ENCODE peak calls at places on chromosomes 7 and 10, in nine cellular contexts. One of them, this sample, is unnamed. For H3K4me1, the result is how much of the 10 kb centered on the place peaks cover.

GRCh38 chr10:77036993-77037734 is 600.4 kb downstream of the KCNMA1 start:
- DNase-seq in OCI-LY7: peak
- DNase-seq in IMR-90: no peak
- DNase-seq in BE2C: peak
- DNase-seq in Peyer's patch: no peak
- DNase-seq in A549: no peak
- DNase-seq in cardiac muscle cell: peak
- DNase-seq in tibial artery: no peak
- DNase-seq in neural progenitor cell: peak
- DNase-seq in this sample: no peak

GRCh38 chr7:148906707-148907498 is 22.8 kb upstream of the EZH2 start:
- DNase-seq in OCI-LY7: no peak
- DNase-seq in IMR-90: no peak
- DNase-seq in BE2C: peak
- DNase-seq in Peyer's patch: no peak
- DNase-seq in A549: no peak
- DNase-seq in cardiac muscle cell: no peak
- DNase-seq in tibial artery: no peak
- DNase-seq in neural progenitor cell: no peak
- DNase-seq in this sample: no peak

GRCh38 chr7:158856883-158857668 is 718 bp downstream of the DYNC2I1 start:
- DNase-seq in OCI-LY7: no peak
- DNase-seq in IMR-90: no peak
- DNase-seq in BE2C: no peak
- DNase-seq in Peyer's patch: no peak
- DNase-seq in A549: peak
- DNase-seq in cardiac muscle cell: no peak
- DNase-seq in tibial artery: no peak
- DNase-seq in neural progenitor cell: no peak
- DNase-seq in this sample: no peak

GRCh38 chr7:36208406-36208805 is 55.4 kb downstream of the EEPD1 start:
- DNase-seq in OCI-LY7: no peak
- DNase-seq in IMR-90: peak
- DNase-seq in BE2C: no peak
- DNase-seq in Peyer's patch: no peak
- DNase-seq in A549: no peak
- DNase-seq in cardiac muscle cell: no peak
- DNase-seq in tibial artery: no peak
- DNase-seq in neural progenitor cell: no peak
- DNase-seq in this sample: no peak

GRCh38 chr7:1355568-1356340 is 103.5 kb downstream of the MICALL2 start:
- DNase-seq in OCI-LY7: no peak
- DNase-seq in IMR-90: no peak
- DNase-seq in BE2C: no peak
- DNase-seq in Peyer's patch: no peak
- DNase-seq in A549: no peak
- DNase-seq in cardiac muscle cell: no peak
- DNase-seq in tibial artery: peak
- DNase-seq in neural progenitor cell: no peak
- DNase-seq in this sample: no peak

GRCh38 chr7:493661-494251 is 25.9 kb downstream of the PDGFA start:
- DNase-seq in OCI-LY7: no peak
- DNase-seq in IMR-90: no peak
- DNase-seq in BE2C: no peak
- DNase-seq in Peyer's patch: no peak
- DNase-seq in A549: no peak
- DNase-seq in cardiac muscle cell: no peak
- DNase-seq in tibial artery: peak
- DNase-seq in neural progenitor cell: no peak
- DNase-seq in this sample: no peak

GRCh38 chr10:65618125-65618524 is 1307.7 kb upstream of the LRRTM3 start:
- DNase-seq in OCI-LY7: no peak
- DNase-seq in IMR-90: peak
- DNase-seq in BE2C: no peak
- DNase-seq in Peyer's patch: no peak
- DNase-seq in A549: no peak
- DNase-seq in cardiac muscle cell: no peak
- DNase-seq in tibial artery: no peak
- DNase-seq in neural progenitor cell: no peak
- DNase-seq in this sample: no peak

GRCh38 chr7:98613601-98614425 is 3.3 kb upstream of the NPTX2 start:
- DNase-seq in OCI-LY7: peak
- DNase-seq in IMR-90: peak
- DNase-seq in BE2C: no peak
- DNase-seq in Peyer's patch: no peak
- DNase-seq in A549: no peak
- DNase-seq in cardiac muscle cell: peak
- DNase-seq in tibial artery: no peak
- DNase-seq in neural progenitor cell: peak
- DNase-seq in this sample: no peak

GRCh38 chr7:113824117-113824823 is 94.5 kb downstream of the PPP1R3A start:
- DNase-seq in OCI-LY7: no peak
- DNase-seq in IMR-90: no peak
- DNase-seq in BE2C: no peak
- DNase-seq in Peyer's patch: no peak
- DNase-seq in A549: no peak
- DNase-seq in cardiac muscle cell: no peak
- DNase-seq in tibial artery: no peak
- DNase-seq in neural progenitor cell: no peak
- DNase-seq in this sample: no peak

GRCh38 chr7:113831509-113831908 is 87.3 kb downstream of the PPP1R3A start:
- DNase-seq in OCI-LY7: no peak
- DNase-seq in IMR-90: peak
- DNase-seq in BE2C: no peak
- DNase-seq in Peyer's patch: no peak
- DNase-seq in A549: no peak
- DNase-seq in cardiac muscle cell: no peak
- DNase-seq in tibial artery: no peak
- DNase-seq in neural progenitor cell: no peak
- DNase-seq in this sample: no peak

GRCh38 chr7:113828581-113828980 is 90.2 kb downstream of the PPP1R3A start:
- DNase-seq in OCI-LY7: no peak
- DNase-seq in IMR-90: no peak
- DNase-seq in BE2C: no peak
- DNase-seq in Peyer's patch: no peak
- DNase-seq in A549: no peak
- DNase-seq in cardiac muscle cell: no peak
- DNase-seq in tibial artery: no peak
- DNase-seq in neural progenitor cell: no peak
- DNase-seq in this sample: no peak

DNA sequence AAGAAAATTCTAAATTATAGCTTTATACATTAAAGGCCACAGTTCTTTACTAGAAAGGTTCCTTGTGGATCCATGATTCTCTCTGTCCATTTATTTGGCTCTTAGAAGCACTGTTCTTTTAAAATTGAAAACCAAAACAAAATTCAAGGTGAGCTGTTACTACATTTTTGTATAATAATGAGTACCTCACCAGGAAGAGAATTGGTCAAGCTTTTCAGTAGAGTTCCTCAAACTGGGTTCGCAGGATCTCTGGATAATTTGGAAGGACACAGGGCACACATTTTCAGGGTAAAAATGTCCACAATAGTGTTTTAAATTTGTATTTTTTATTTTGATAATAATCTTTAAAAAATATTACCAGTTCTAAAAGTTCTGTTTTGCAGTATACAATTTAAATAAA is 93.0 kb downstream of the PPP1R3A start:
- DNase-seq in OCI-LY7: no peak
- DNase-seq in IMR-90: no peak
- DNase-seq in BE2C: no peak
- DNase-seq in Peyer's patch: no peak
- DNase-seq in A549: no peak
- DNase-seq in cardiac muscle cell: no peak
- DNase-seq in tibial artery: no peak
- DNase-seq in neural progenitor cell: no peak
- DNase-seq in this sample: no peak
- H3K4me3 ChIP-seq in OCI-LY7: no peak
- H3K4me3 ChIP-seq in IMR-90: no peak
- H3K4me3 ChIP-seq in BE2C: no peak
- H3K4me3 ChIP-seq in Peyer's patch: no peak
- H3K4me3 ChIP-seq in A549: no peak
- H3K4me3 ChIP-seq in cardiac muscle cell: no peak
- H3K4me3 ChIP-seq in tibial artery: no peak
- H3K4me3 ChIP-seq in neural progenitor cell: no peak
- H3K4me3 ChIP-seq in this sample: no peak

DNA sequence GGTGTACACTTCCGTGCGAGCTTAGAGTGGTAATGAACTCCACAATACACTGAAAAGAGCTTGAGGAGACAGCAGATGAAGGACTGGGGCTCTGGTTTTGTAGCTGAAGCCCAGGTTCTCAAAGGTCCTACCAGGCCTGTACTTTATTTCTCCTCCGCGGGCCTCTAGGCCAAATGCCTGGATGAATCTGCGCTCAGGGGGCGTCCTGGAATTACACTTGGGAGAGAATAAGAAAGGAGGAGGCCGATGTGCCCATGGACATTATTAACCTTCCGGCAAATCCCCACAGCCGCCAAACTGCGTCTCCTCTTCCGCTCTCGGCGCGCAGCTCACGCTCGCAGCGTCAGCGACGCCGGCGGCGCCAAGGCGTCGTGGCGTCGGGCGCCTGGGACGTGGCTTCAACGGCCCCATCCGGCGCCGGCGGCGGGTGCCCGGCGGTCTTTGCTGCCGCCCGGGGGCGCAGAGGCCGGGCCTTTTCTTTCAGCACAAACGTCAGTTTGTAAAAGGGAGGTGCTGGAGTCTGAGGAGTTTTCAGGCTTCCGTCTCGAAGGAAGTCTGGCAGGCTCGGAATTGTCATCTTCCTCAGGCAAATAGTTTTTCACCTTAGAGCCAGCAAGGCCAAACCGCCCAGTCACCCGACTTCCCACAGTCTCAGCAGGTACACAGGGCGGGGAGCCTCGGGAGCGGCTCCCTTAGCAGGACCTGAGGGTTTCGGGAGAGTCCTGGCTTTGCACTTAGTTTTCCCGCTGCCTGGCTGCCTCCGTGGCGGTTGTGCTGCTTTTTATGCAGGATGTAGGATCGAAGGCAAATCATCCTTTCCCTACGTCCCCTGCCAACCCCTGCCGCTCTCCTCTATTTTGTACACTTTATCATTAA is at the start of gene CCDC7:
- DNase-seq in OCI-LY7: peak
- DNase-seq in IMR-90: peak
- DNase-seq in BE2C: peak
- DNase-seq in Peyer's patch: peak
- DNase-seq in A549: peak
- DNase-seq in cardiac muscle cell: peak
- DNase-seq in tibial artery: peak
- DNase-seq in neural progenitor cell: peak
- DNase-seq in this sample: peak
- TF ChIP-seq CTCF in OCI-LY7: peak
- TF ChIP-seq CTCF in IMR-90: peak
- TF ChIP-seq CTCF in BE2C: no peak
- TF ChIP-seq CTCF in Peyer's patch: no peak
- TF ChIP-seq CTCF in A549: peak
- TF ChIP-seq CTCF in cardiac muscle cell: peak
- TF ChIP-seq CTCF in tibial artery: peak
- TF ChIP-seq CTCF in neural progenitor cell: peak
- TF ChIP-seq CTCF in this sample: peak

GRCh38 chr10:60465801-60466200 is 76.1 kb upstream of the ANK3 start:
- DNase-seq in OCI-LY7: no peak
- DNase-seq in IMR-90: peak
- DNase-seq in BE2C: no peak
- DNase-seq in Peyer's patch: no peak
- DNase-seq in A549: no peak
- DNase-seq in cardiac muscle cell: no peak
- DNase-seq in tibial artery: no peak
- DNase-seq in neural progenitor cell: no peak
- DNase-seq in this sample: no peak

GRCh38 chr10:60464659-60465058 is 75.0 kb upstream of the ANK3 start:
- DNase-seq in OCI-LY7: no peak
- DNase-seq in IMR-90: no peak
- DNase-seq in BE2C: no peak
- DNase-seq in Peyer's patch: no peak
- DNase-seq in A549: no peak
- DNase-seq in cardiac muscle cell: no peak
- DNase-seq in tibial artery: no peak
- DNase-seq in neural progenitor cell: no peak
- DNase-seq in this sample: no peak

GRCh38 chr10:60463726-60464125 is 74.1 kb upstream of the ANK3 start:
- DNase-seq in OCI-LY7: no peak
- DNase-seq in IMR-90: peak
- DNase-seq in BE2C: no peak
- DNase-seq in Peyer's patch: no peak
- DNase-seq in A549: no peak
- DNase-seq in cardiac muscle cell: no peak
- DNase-seq in tibial artery: no peak
- DNase-seq in neural progenitor cell: no peak
- DNase-seq in this sample: no peak

GRCh38 chr10:60467202-60467546 is 77.5 kb upstream of the ANK3 start:
- DNase-seq in OCI-LY7: no peak
- DNase-seq in IMR-90: no peak
- DNase-seq in BE2C: no peak
- DNase-seq in Peyer's patch: no peak
- DNase-seq in A549: no peak
- DNase-seq in cardiac muscle cell: no peak
- DNase-seq in tibial artery: no peak
- DNase-seq in neural progenitor cell: no peak
- DNase-seq in this sample: no peak

DNA sequence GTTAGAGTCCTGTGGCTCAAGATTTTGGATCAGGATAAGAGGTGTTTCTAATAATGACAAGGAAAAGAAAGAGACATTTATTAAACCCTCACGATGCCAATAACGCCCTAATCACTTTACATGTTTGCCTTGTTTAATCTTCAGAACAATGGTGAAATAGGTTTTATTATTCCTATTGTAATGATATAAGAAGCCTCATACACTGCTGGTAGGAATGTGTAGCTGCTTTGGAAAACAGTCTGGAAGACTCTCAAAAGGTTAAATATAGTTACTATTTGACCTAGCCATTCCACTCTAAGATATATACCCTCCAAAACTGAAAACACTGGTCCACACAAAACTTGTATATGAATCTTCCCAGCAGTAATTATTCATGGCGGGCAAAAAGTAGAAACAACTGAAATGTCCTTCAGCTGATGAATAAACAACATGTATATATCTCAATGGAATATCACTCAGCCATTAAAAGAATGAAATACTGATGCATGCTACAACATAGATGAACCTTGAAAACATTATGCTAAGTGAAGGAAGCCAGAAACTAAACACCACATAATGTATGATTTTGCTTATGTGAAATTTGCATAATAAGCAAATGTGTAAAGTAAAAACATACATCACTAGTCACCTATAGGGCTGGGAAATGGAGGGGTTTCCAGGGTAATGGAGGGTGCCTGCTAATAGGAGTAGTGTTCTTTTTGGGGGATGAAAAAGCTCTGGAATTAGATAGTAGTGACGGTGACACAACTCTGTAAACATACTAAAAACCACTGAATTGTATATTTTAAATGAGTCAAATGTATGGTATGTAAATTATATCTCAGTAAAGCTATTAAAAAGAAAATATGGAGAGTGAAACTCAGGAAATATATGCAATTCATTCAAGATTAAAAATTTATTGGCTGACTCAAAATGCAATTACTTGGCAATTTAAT is 76.9 kb upstream of the ANK3 start:
- DNase-seq in OCI-LY7: no peak
- DNase-seq in IMR-90: peak
- DNase-seq in BE2C: no peak
- DNase-seq in Peyer's patch: no peak
- DNase-seq in A549: no peak
- DNase-seq in cardiac muscle cell: no peak
- DNase-seq in tibial artery: no peak
- DNase-seq in neural progenitor cell: no peak
- DNase-seq in this sample: no peak
- H3K4me1 ChIP-seq in OCI-LY7: under half
- H3K4me1 ChIP-seq in IMR-90: under half
- H3K4me1 ChIP-seq in BE2C: under half
- H3K4me1 ChIP-seq in Peyer's patch: under half
- H3K4me1 ChIP-seq in A549: under half
- H3K4me1 ChIP-seq in cardiac muscle cell: under half
- H3K4me1 ChIP-seq in tibial artery: under half
- H3K4me1 ChIP-seq in neural progenitor cell: under half
- H3K4me1 ChIP-seq in this sample: under half

DNA sequence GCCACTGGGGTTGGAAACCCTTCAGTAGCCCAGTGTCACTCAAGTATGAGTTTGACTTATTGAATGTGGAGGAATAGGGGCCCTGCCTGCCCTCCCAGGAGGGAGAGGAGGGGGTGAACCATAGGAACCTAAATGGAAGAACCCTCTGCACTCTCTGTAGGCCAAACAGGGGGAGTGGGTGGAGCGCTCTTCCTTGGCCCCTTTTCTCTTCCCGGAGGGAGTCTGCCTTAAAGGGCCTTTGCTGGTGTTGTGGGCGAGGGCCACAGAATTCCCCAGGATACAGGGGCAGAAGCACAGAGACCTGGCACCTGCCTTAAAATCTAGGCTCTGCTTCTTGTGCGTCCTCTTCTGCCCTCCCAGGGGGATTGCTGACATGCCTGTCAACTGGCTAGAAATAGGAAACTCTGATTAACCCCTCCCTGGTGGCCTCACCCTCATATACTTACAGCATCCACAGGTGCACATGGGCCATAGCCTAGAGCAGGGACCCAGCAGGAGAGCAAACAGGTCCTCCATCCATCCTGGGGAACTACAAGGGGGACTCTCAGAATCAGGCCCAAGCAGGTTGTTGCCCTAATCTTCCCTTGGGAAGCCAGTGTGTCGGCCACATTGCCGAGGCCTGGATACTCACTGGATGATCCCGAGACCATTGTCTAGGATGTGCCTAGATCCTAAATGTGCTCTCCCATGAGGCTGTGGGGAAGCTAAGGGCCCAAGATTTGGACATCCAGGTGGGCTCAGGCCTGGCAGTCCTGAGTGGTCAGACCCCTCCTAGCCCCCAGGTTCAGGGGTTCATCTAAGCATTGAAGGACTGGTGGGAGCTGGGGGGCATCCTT is 3.4 kb downstream of the TRIM8 start:
- DNase-seq in OCI-LY7: peak
- DNase-seq in IMR-90: no peak
- DNase-seq in BE2C: no peak
- DNase-seq in Peyer's patch: peak
- DNase-seq in A549: no peak
- DNase-seq in cardiac muscle cell: no peak
- DNase-seq in tibial artery: no peak
- DNase-seq in neural progenitor cell: no peak
- DNase-seq in this sample: no peak
- H3K4me3 ChIP-seq in OCI-LY7: peak
- H3K4me3 ChIP-seq in IMR-90: peak
- H3K4me3 ChIP-seq in BE2C: peak
- H3K4me3 ChIP-seq in Peyer's patch: peak
- H3K4me3 ChIP-seq in A549: no peak
- H3K4me3 ChIP-seq in cardiac muscle cell: no peak
- H3K4me3 ChIP-seq in tibial artery: peak
- H3K4me3 ChIP-seq in neural progenitor cell: peak
- H3K4me3 ChIP-seq in this sample: peak

This sample was measured in lung.